ENCODE peak calls at places on chromosomes 6 and 20, in eight cellular contexts. P, K, B, R, V, E, M and C are unnamed samples.

GRCh38 chr6:79874531-79875132 is 72.7 kb downstream of the ELOVL4 start:
- DNase-seq in P (peak), K (no peak), B (no peak), R (no peak), V (no peak), E (peak), M (no peak), C (no peak)

GRCh38 chr6:142728910-142729481 is 216.0 kb downstream of the HIVEP2 start:
- DNase-seq in P (peak), K (no peak), B (no peak), R (no peak), V (no peak), E (no peak), M (no peak), C (no peak)

GRCh38 chr6:89500486-89501020 is 67.6 kb downstream of the ANKRD6 start:
- DNase-seq in P (no peak), K (no peak), B (no peak), R (no peak), V (no peak), E (no peak), M (no peak), C (no peak)

GRCh38 chr20:8020314-8021079 is 936 bp upstream of the TMX4 start:
- DNase-seq in P (no peak), K (no peak), B (peak), R (no peak), V (no peak), E (no peak), M (no peak), C (peak)

GRCh38 chr20:59820204-59821041 is 113.0 kb downstream of the SYCP2 start:
- DNase-seq in P (no peak), K (peak), B (no peak), R (no peak), V (no peak), E (peak), M (peak), C (no peak)

GRCh38 chr20:43564993-43565757 is 6.3 kb downstream of the SGK2 start:
- DNase-seq in P (no peak), K (no peak), B (no peak), R (no peak), V (no peak), E (no peak), M (no peak), C (no peak)

GRCh38 chr20:6492396-6493055 is 275.0 kb upstream of the BMP2 start:
- DNase-seq in P (no peak), K (no peak), B (no peak), R (no peak), V (no peak), E (peak), M (no peak), C (no peak)

GRCh38 chr6:17276766-17277165 is 4.4 kb upstream of the RBM24 start:
- DNase-seq in P (no peak), K (no peak), B (no peak), R (no peak), V (no peak), E (no peak), M (peak), C (no peak)

GRCh38 chr6:38239719-38240451 is 399.8 kb downstream of the BTBD9 start:
- DNase-seq in P (no peak), K (no peak), B (no peak), R (no peak), V (no peak), E (peak), M (no peak), C (no peak)

GRCh38 chr6:132865364-132865763 is 51.0 kb downstream of the RPS12 start:
- DNase-seq in P (no peak), K (no peak), B (no peak), R (no peak), V (no peak), E (no peak), M (no peak), C (no peak)

GRCh38 chr6:20642441-20642840 is 108.2 kb downstream of the CDKAL1 start:
- DNase-seq in P (no peak), K (no peak), B (no peak), R (no peak), V (no peak), E (no peak), M (no peak), C (no peak)

GRCh38 chr6:112846711-112847110 is 499.6 kb downstream of the RFPL4B start:
- DNase-seq in P (no peak), K (no peak), B (no peak), R (no peak), V (no peak), E (no peak), M (no peak), C (no peak)

GRCh38 chr20:41136336-41136694 is 1.0 kb upstream of the PLCG1 start:
- DNase-seq in P (no peak), K (peak), B (no peak), R (no peak), V (no peak), E (no peak), M (no peak), C (no peak)